ENCODE peak calls at places on chromosome 18, in eight cellular contexts. N, E, Z, V, H, P, G and S are unnamed samples.

GRCh38 chr18:50695431-50696176 is 124.2 kb downstream of the MRO start:
- DNase-seq in N (no peak), E (no peak), Z (no peak), V (no peak), H (no peak), P (no peak), G (no peak), S (no peak)

GRCh38 chr18:69469444-69469919 is 68.8 kb downstream of the DOK6 start:
- DNase-seq in N (no peak), E (peak), Z (peak), V (peak), H (peak), P (no peak), G (no peak), S (peak)

GRCh38 chr18:78978336-78979057 is 1.1 kb upstream of the SALL3 start:
- DNase-seq in N (no peak), E (no peak), Z (no peak), V (no peak), H (peak), P (no peak), G (no peak), S (no peak)

GRCh38 chr18:45227004-45227403 is 388.3 kb upstream of the SLC14A2 start:
- DNase-seq in N (no peak), E (no peak), Z (no peak), V (no peak), H (no peak), P (no peak), G (no peak), S (no peak)

GRCh38 chr18:66508937-66509336 is 95.0 kb downstream of the CDH19 start:
- DNase-seq in N (no peak), E (no peak), Z (no peak), V (no peak), H (no peak), P (no peak), G (no peak), S (no peak)

GRCh38 chr18:45312727-45313126 is 302.5 kb upstream of the SLC14A2 start:
- DNase-seq in N (no peak), E (no peak), Z (no peak), V (no peak), H (peak), P (no peak), G (no peak), S (no peak)

GRCh38 chr18:73842795-73843394 is 304.7 kb downstream of the FBXO15 start:
- DNase-seq in N (peak), E (peak), Z (no peak), V (peak), H (peak), P (peak), G (peak), S (peak)

GRCh38 chr18:45373286-45373880 is 241.9 kb upstream of the SLC14A2 start:
- DNase-seq in N (no peak), E (no peak), Z (no peak), V (no peak), H (no peak), P (no peak), G (no peak), S (no peak)

GRCh38 chr18:34115409-34116081 is 109.2 kb downstream of the NOL4 start:
- DNase-seq in N (no peak), E (no peak), Z (no peak), V (no peak), H (no peak), P (no peak), G (peak), S (no peak)

GRCh38 chr18:21194871-21195771 is 46.9 kb upstream of the GREB1L start:
- DNase-seq in N (peak), E (peak), Z (no peak), V (no peak), H (no peak), P (no peak), G (peak), S (peak)

GRCh38 chr18:944440-944839 is 39.8 kb downstream of the ADCYAP1 start:
- DNase-seq in N (peak), E (no peak), Z (no peak), V (no peak), H (no peak), P (no peak), G (no peak), S (no peak)

GRCh38 chr18:70621710-70622109 is 332.9 kb downstream of the SOCS6 start:
- DNase-seq in N (no peak), E (no peak), Z (no peak), V (no peak), H (no peak), P (no peak), G (no peak), S (no peak)

GRCh38 chr18:11327656-11328055 is 178.3 kb upstream of the PIEZO2 start:
- DNase-seq in N (peak), E (no peak), Z (no peak), V (no peak), H (no peak), P (no peak), G (no peak), S (no peak)

GRCh38 chr18:9985641-9986040 is 71.8 kb downstream of the VAPA start:
- DNase-seq in N (no peak), E (no peak), Z (no peak), V (no peak), H (no peak), P (no peak), G (no peak), S (no peak)

GRCh38 chr18:23333827-23334226 is 119.3 kb upstream of the RIOK3 start:
- DNase-seq in N (no peak), E (no peak), Z (no peak), V (no peak), H (no peak), P (no peak), G (no peak), S (no peak)

GRCh38 chr18:78903436-78904178 is 76.0 kb upstream of the SALL3 start:
- DNase-seq in N (no peak), E (no peak), Z (no peak), V (no peak), H (no peak), P (no peak), G (no peak), S (no peak)

GRCh38 chr18:62607302-62607701 is 84.5 kb downstream of the ZCCHC2 start:
- DNase-seq in N (no peak), E (peak), Z (no peak), V (no peak), H (no peak), P (no peak), G (peak), S (no peak)

GRCh38 chr18:56086786-56087185 is 498.8 kb upstream of the TCF4 start:
- DNase-seq in N (no peak), E (no peak), Z (no peak), V (no peak), H (no peak), P (no peak), G (no peak), S (no peak)

GRCh38 chr18:32351014-32351413 is 119.7 kb downstream of the GAREM1 start:
- DNase-seq in N (peak), E (no peak), Z (no peak), V (no peak), H (no peak), P (no peak), G (no peak), S (no peak)

GRCh38 chr18:75214766-75215515 is 4.3 kb downstream of the TSHZ1 start:
- DNase-seq in N (no peak), E (no peak), Z (no peak), V (no peak), H (no peak), P (no peak), G (peak), S (no peak)

GRCh38 chr18:23730850-23731249 is 41.6 kb downstream of the LAMA3 start:
- DNase-seq in N (no peak), E (no peak), Z (no peak), V (no peak), H (no peak), P (no peak), G (no peak), S (no peak)

GRCh38 chr18:6414118-6414722 is 491 bp downstream of the L3MBTL4 start:
- DNase-seq in N (no peak), E (no peak), Z (no peak), V (no peak), H (peak), P (no peak), G (peak), S (peak)

GRCh38 chr18:60322591-60322990 is 50.0 kb downstream of the MC4R start:
- DNase-seq in N (no peak), E (no peak), Z (no peak), V (no peak), H (no peak), P (no peak), G (no peak), S (no peak)

GRCh38 chr18:30970201-30970816 is 72.2 kb downstream of the DSC3 start:
- DNase-seq in N (peak), E (no peak), Z (no peak), V (peak), H (no peak), P (no peak), G (peak), S (no peak)

GRCh38 chr18:33755918-33756590 is 178.0 kb downstream of the ASXL3 start:
- DNase-seq in N (peak), E (no peak), Z (peak), V (peak), H (no peak), P (no peak), G (no peak), S (no peak)

GRCh38 chr18:36255072-36255708 is 42.3 kb upstream of the FHOD3 start:
- DNase-seq in N (no peak), E (no peak), Z (no peak), V (no peak), H (no peak), P (no peak), G (peak), S (no peak)

GRCh38 chr18:74551936-74552555 is 17.7 kb downstream of the CNDP1 start:
- DNase-seq in N (peak), E (peak), Z (peak), V (peak), H (peak), P (peak), G (peak), S (peak)

GRCh38 chr18:44777429-44778192 is 96.9 kb downstream of the SETBP1 start:
- DNase-seq in N (no peak), E (no peak), Z (no peak), V (no peak), H (no peak), P (no peak), G (no peak), S (no peak)

GRCh38 chr18:35397976-35398375 is 20.8 kb upstream of the ZNF396 start:
- DNase-seq in N (no peak), E (no peak), Z (no peak), V (no peak), H (no peak), P (no peak), G (no peak), S (no peak)

GRCh38 chr18:35071819-35072247 is 30.6 kb downstream of the MAPRE2 start:
- DNase-seq in N (no peak), E (no peak), Z (no peak), V (no peak), H (no peak), P (no peak), G (no peak), S (no peak)

GRCh38 chr18:44799422-44800421 is 119.0 kb downstream of the SETBP1 start:
- DNase-seq in N (no peak), E (no peak), Z (no peak), V (no peak), H (no peak), P (peak), G (no peak), S (no peak)

GRCh38 chr18:12477606-12478005 is 69.9 kb downstream of the PRELID3A start:
- DNase-seq in N (no peak), E (no peak), Z (no peak), V (no peak), H (no peak), P (no peak), G (no peak), S (no peak)

GRCh38 chr18:57813245-57813644 is 10.1 kb upstream of the ATP8B1 start:
- DNase-seq in N (peak), E (no peak), Z (no peak), V (peak), H (no peak), P (no peak), G (peak), S (no peak)

GRCh38 chr18:31197676-31198075 is 35.0 kb upstream of the DSC1 start:
- DNase-seq in N (no peak), E (no peak), Z (no peak), V (peak), H (no peak), P (no peak), G (no peak), S (no peak)

GRCh38 chr18:59719533-59720325 is 22.5 kb upstream of the CCBE1 start:
- DNase-seq in N (peak), E (no peak), Z (no peak), V (no peak), H (no peak), P (no peak), G (no peak), S (no peak)

GRCh38 chr18:4119813-4120212 is 335.3 kb downstream of the DLGAP1 start:
- DNase-seq in N (no peak), E (no peak), Z (no peak), V (no peak), H (no peak), P (no peak), G (no peak), S (no peak)

GRCh38 chr18:2881088-2881487 is 34.3 kb downstream of the EMILIN2 start:
- DNase-seq in N (peak), E (no peak), Z (no peak), V (no peak), H (no peak), P (no peak), G (no peak), S (no peak)

GRCh38 chr18:2882201-2882600 is 35.4 kb downstream of the EMILIN2 start:
- DNase-seq in N (no peak), E (no peak), Z (no peak), V (no peak), H (no peak), P (no peak), G (no peak), S (no peak)

GRCh38 chr18:2884706-2885285 is 38.0 kb downstream of the EMILIN2 start:
- DNase-seq in N (no peak), E (no peak), Z (no peak), V (no peak), H (no peak), P (no peak), G (no peak), S (no peak)

GRCh38 chr18:2881490-2882195 is 34.8 kb downstream of the EMILIN2 start:
- DNase-seq in N (peak), E (no peak), Z (no peak), V (no peak), H (no peak), P (no peak), G (no peak), S (no peak)

GRCh38 chr18:2883137-2883671 is 36.4 kb downstream of the EMILIN2 start:
- DNase-seq in N (no peak), E (no peak), Z (no peak), V (no peak), H (no peak), P (no peak), G (no peak), S (no peak)
- TF ChIP-seq USF2 in N (no peak), E (no peak), Z (no peak), V (no peak), H (no peak), P (no peak), G (no peak), S (no peak)

GRCh38 chr18:53526092-53526491 is 698.4 kb downstream of the MBD2 start:
- DNase-seq in N (no peak), E (no peak), Z (no peak), V (no peak), H (no peak), P (no peak), G (no peak), S (no peak)
- TF ChIP-seq USF2 in N (no peak), E (no peak), Z (no peak), V (no peak), H (no peak), P (no peak), G (no peak), S (no peak)

GRCh38 chr18:48831802-48832201 is 119.0 kb downstream of the SMAD7 start:
- DNase-seq in N (no peak), E (no peak), Z (no peak), V (no peak), H (peak), P (no peak), G (no peak), S (no peak)

GRCh38 chr18:48828713-48829442 is 121.9 kb downstream of the SMAD7 start:
- DNase-seq in N (no peak), E (peak), Z (no peak), V (no peak), H (peak), P (no peak), G (no peak), S (peak)

GRCh38 chr18:48829443-48830149 is 121.2 kb downstream of the SMAD7 start:
- DNase-seq in N (no peak), E (no peak), Z (no peak), V (no peak), H (peak), P (no peak), G (no peak), S (no peak)

GRCh38 chr18:48832961-48833700 is 117.6 kb downstream of the SMAD7 start:
- DNase-seq in N (peak), E (no peak), Z (no peak), V (peak), H (peak), P (no peak), G (no peak), S (no peak)

DNA sequence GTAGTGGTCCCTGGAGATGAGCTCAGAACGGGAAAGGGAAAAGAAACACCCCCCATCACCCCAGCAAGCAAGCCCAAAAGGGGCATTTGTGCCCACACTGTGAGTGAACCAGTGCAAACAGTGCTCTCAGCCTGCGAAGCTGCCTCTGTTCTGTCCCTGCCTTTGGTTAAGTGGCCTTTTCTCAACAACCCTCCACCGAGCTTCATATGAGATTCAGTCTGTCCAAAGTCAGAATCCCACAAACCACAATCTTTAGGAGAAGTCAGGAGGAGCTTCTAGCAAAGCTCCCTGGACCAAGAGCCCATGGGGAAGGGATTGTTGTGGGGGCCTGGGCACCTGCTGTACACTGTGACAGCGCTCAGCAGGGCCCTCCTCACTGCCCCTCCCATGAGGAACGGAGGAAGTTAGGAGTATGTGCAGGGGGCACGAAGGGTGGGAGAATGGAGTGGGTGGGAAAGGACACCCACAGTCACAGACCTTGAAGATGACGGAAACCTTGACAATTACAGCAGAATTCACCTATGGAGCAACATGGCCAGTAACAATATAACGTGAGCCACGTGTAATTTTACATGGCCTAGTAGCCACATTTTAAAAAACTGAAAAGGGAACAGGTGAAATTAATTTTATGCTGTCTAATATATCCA is 119.5 kb downstream of the SMAD7 start:
- DNase-seq in N (no peak), E (no peak), Z (no peak), V (no peak), H (peak), P (no peak), G (no peak), S (no peak)
- TF ChIP-seq USF2 in N (no peak), E (no peak), Z (no peak), V (no peak), H (no peak), P (no peak), G (no peak), S (no peak)

DNA sequence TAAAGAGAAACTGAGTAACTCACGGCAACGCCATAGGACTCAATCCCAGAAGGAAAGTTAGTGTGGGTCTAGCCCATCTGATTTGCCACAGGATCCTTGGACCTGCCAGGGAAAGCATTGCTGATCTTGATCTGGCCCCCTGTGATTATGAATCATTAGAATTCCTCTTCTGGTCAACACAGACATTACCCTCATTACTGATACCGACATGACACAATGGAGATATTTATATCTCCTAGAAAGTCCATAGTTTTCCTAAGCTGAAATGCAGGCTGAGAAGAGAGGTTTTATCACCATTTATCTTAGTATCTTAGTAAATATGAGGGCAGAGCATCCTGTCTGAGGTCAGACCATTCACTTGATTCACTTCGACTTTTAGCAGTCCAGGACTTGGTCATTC is 75.5 kb upstream of the CCDC68 start:
- DNase-seq in N (no peak), E (no peak), Z (no peak), V (no peak), H (no peak), P (no peak), G (no peak), S (no peak)
- TF ChIP-seq USF2 in N (no peak), E (no peak), Z (no peak), V (no peak), H (no peak), P (no peak), G (no peak), S (no peak)

DNA sequence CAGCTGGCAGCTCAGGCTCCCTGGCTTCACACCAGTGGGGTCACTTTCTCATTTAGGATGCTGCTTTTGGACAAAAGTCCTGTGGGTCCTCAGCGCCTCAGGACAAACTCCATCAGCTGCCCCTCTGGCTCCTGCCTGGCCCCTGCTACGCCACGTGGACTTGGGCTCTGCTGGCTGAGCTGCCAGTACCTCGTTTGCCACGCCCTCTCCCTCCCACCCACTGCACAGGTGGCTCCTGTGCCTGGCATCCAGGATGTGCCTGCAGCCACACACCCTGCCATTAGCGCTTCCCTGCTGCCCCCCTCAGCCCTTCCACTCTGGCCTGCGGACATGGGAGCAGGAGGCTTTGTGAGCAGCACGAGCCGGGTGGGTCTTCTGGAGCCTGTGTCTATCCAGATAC is 118.9 kb downstream of the ZNF236 start:
- DNase-seq in N (no peak), E (no peak), Z (no peak), V (no peak), H (no peak), P (no peak), G (no peak), S (no peak)
- TF ChIP-seq USF2 in N (no peak), E (no peak), Z (no peak), V (no peak), H (no peak), P (no peak), G (no peak), S (no peak)

GRCh38 chr18:26225022-26225693 is 1.1 kb upstream of the TAF4B start:
- DNase-seq in N (no peak), E (no peak), Z (no peak), V (no peak), H (no peak), P (no peak), G (no peak), S (no peak)
- TF ChIP-seq USF2 in N (no peak), E (no peak), Z (no peak), V (no peak), H (no peak), P (no peak), G (no peak), S (no peak)

DNA sequence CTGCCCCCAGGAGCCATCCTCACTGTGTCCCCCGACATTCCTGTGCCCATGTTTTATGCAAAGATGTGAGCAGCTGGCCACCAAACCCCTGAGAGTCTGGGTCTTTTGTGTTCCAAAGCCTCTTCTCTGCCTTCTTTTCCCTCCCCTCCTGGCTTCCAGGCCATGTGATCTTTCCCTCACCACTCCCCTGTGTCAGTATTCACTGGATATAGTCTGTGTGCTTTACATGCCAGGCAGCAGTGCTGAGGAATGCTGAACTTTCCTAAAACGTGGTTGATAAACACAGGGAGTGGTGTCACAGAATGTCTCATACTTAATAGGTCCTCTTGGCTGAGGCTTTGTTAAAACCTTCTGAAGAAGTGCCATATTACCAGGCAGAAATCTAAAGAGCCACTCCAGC is 331.7 kb downstream of the HRH4 start:
- DNase-seq in N (peak), E (no peak), Z (no peak), V (no peak), H (no peak), P (no peak), G (no peak), S (no peak)
- TF ChIP-seq USF2 in N (peak), E (no peak), Z (peak), V (no peak), H (peak), P (no peak), G (no peak), S (no peak)